ENCODE peak calls at places on chromosomes 11 and 22, in seven cellular contexts. One of them, this sample, is unnamed.

GRCh38 chr22:32824531-32825315 is 23.2 kb downstream of the TIMP3 start:
- DNase-seq in neural progenitor cell: no peak
- DNase-seq in neuronal stem cell: no peak
- DNase-seq in Karpas-422: no peak
- DNase-seq in PC-3: no peak
- DNase-seq in GM23248: no peak
- DNase-seq in fibroblast of lung: no peak
- DNase-seq in this sample: no peak

GRCh38 chr22:24994070-24994763 is 41.7 kb downstream of the KIAA1671 start:
- DNase-seq in neural progenitor cell: peak
- DNase-seq in neuronal stem cell: no peak
- DNase-seq in Karpas-422: no peak
- DNase-seq in PC-3: peak
- DNase-seq in GM23248: peak
- DNase-seq in fibroblast of lung: peak
- DNase-seq in this sample: no peak

GRCh38 chr11:23704183-23704582 is 792.7 kb upstream of the LUZP2 start:
- DNase-seq in neural progenitor cell: no peak
- DNase-seq in neuronal stem cell: no peak
- DNase-seq in Karpas-422: no peak
- DNase-seq in PC-3: no peak
- DNase-seq in GM23248: no peak
- DNase-seq in fibroblast of lung: no peak
- DNase-seq in this sample: no peak

GRCh38 chr11:64415996-64416728 is 57.2 kb downstream of the RPS6KA4 start:
- DNase-seq in neural progenitor cell: no peak
- DNase-seq in neuronal stem cell: no peak
- DNase-seq in Karpas-422: no peak
- DNase-seq in PC-3: no peak
- DNase-seq in GM23248: no peak
- DNase-seq in fibroblast of lung: no peak
- DNase-seq in this sample: peak

GRCh38 chr22:23715811-23716355 is 25.1 kb downstream of the RGL4 start:
- DNase-seq in neural progenitor cell: no peak
- DNase-seq in neuronal stem cell: no peak
- DNase-seq in Karpas-422: peak
- DNase-seq in PC-3: no peak
- DNase-seq in GM23248: no peak
- DNase-seq in fibroblast of lung: peak
- DNase-seq in this sample: no peak

GRCh38 chr11:67638535-67639437 is 777 bp downstream of the TBX10 start:
- DNase-seq in neural progenitor cell: no peak
- DNase-seq in neuronal stem cell: no peak
- DNase-seq in Karpas-422: no peak
- DNase-seq in PC-3: no peak
- DNase-seq in GM23248: no peak
- DNase-seq in fibroblast of lung: no peak
- DNase-seq in this sample: peak

GRCh38 chr11:69447786-69448185 is 33.7 kb upstream of the LINC01488 start:
- DNase-seq in neural progenitor cell: no peak
- DNase-seq in neuronal stem cell: no peak
- DNase-seq in Karpas-422: no peak
- DNase-seq in PC-3: peak
- DNase-seq in GM23248: peak
- DNase-seq in fibroblast of lung: no peak
- DNase-seq in this sample: peak

GRCh38 chr11:3959015-3959917 is 103.8 kb downstream of the STIM1 start:
- DNase-seq in neural progenitor cell: peak
- DNase-seq in neuronal stem cell: no peak
- DNase-seq in Karpas-422: peak
- DNase-seq in PC-3: peak
- DNase-seq in GM23248: peak
- DNase-seq in fibroblast of lung: peak
- DNase-seq in this sample: no peak

GRCh38 chr11:72534859-72535547 is 100.7 kb upstream of the CLPB start:
- DNase-seq in neural progenitor cell: peak
- DNase-seq in neuronal stem cell: no peak
- DNase-seq in Karpas-422: no peak
- DNase-seq in PC-3: peak
- DNase-seq in GM23248: peak
- DNase-seq in fibroblast of lung: peak
- DNase-seq in this sample: no peak

GRCh38 chr11:88016392-88017020 is 158.7 kb downstream of the RAB38 start:
- DNase-seq in neural progenitor cell: peak
- DNase-seq in neuronal stem cell: peak
- DNase-seq in Karpas-422: peak
- DNase-seq in PC-3: peak
- DNase-seq in GM23248: peak
- DNase-seq in fibroblast of lung: peak
- DNase-seq in this sample: no peak

GRCh38 chr22:45584121-45584570 is 81.5 kb downstream of the FBLN1 start:
- DNase-seq in neural progenitor cell: no peak
- DNase-seq in neuronal stem cell: no peak
- DNase-seq in Karpas-422: no peak
- DNase-seq in PC-3: no peak
- DNase-seq in GM23248: peak
- DNase-seq in fibroblast of lung: peak
- DNase-seq in this sample: peak

GRCh38 chr11:77088236-77089003 is 14.2 kb upstream of the OMP start:
- DNase-seq in neural progenitor cell: no peak
- DNase-seq in neuronal stem cell: no peak
- DNase-seq in Karpas-422: no peak
- DNase-seq in PC-3: peak
- DNase-seq in GM23248: no peak
- DNase-seq in fibroblast of lung: no peak
- DNase-seq in this sample: peak

GRCh38 chr11:108483163-108483562 is 15.0 kb downstream of the POGLUT3 start:
- DNase-seq in neural progenitor cell: no peak
- DNase-seq in neuronal stem cell: no peak
- DNase-seq in Karpas-422: no peak
- DNase-seq in PC-3: peak
- DNase-seq in GM23248: peak
- DNase-seq in fibroblast of lung: peak
- DNase-seq in this sample: no peak

GRCh38 chr11:7314811-7315604 is 63.3 kb downstream of the SYT9 start:
- DNase-seq in neural progenitor cell: peak
- DNase-seq in neuronal stem cell: no peak
- DNase-seq in Karpas-422: no peak
- DNase-seq in PC-3: no peak
- DNase-seq in GM23248: no peak
- DNase-seq in fibroblast of lung: no peak
- DNase-seq in this sample: no peak

GRCh38 chr11:33211588-33211987 is 45.6 kb upstream of the HIPK3 start:
- DNase-seq in neural progenitor cell: no peak
- DNase-seq in neuronal stem cell: no peak
- DNase-seq in Karpas-422: no peak
- DNase-seq in PC-3: no peak
- DNase-seq in GM23248: no peak
- DNase-seq in fibroblast of lung: no peak
- DNase-seq in this sample: no peak

GRCh38 chr11:73258104-73258684 is 13.9 kb upstream of the P2RY6 start:
- DNase-seq in neural progenitor cell: no peak
- DNase-seq in neuronal stem cell: no peak
- DNase-seq in Karpas-422: no peak
- DNase-seq in PC-3: no peak
- DNase-seq in GM23248: no peak
- DNase-seq in fibroblast of lung: no peak
- DNase-seq in this sample: no peak

GRCh38 chr22:50016988-50017700 is 4.6 kb upstream of the IL17REL start:
- DNase-seq in neural progenitor cell: peak
- DNase-seq in neuronal stem cell: no peak
- DNase-seq in Karpas-422: no peak
- DNase-seq in PC-3: no peak
- DNase-seq in GM23248: no peak
- DNase-seq in fibroblast of lung: peak
- DNase-seq in this sample: peak

GRCh38 chr22:50016308-50016987 is 3.9 kb upstream of the IL17REL start:
- DNase-seq in neural progenitor cell: peak
- DNase-seq in neuronal stem cell: no peak
- DNase-seq in Karpas-422: no peak
- DNase-seq in PC-3: no peak
- DNase-seq in GM23248: no peak
- DNase-seq in fibroblast of lung: no peak
- DNase-seq in this sample: peak

GRCh38 chr22:50014053-50014501 is 1.5 kb upstream of the IL17REL start:
- DNase-seq in neural progenitor cell: no peak
- DNase-seq in neuronal stem cell: no peak
- DNase-seq in Karpas-422: no peak
- DNase-seq in PC-3: no peak
- DNase-seq in GM23248: no peak
- DNase-seq in fibroblast of lung: no peak
- DNase-seq in this sample: peak

GRCh38 chr22:50015451-50016307 is 3.1 kb upstream of the IL17REL start:
- DNase-seq in neural progenitor cell: peak
- DNase-seq in neuronal stem cell: no peak
- DNase-seq in Karpas-422: no peak
- DNase-seq in PC-3: no peak
- DNase-seq in GM23248: no peak
- DNase-seq in fibroblast of lung: no peak
- DNase-seq in this sample: peak

GRCh38 chr22:50014655-50015401 is 2.3 kb upstream of the IL17REL start:
- DNase-seq in neural progenitor cell: peak
- DNase-seq in neuronal stem cell: no peak
- DNase-seq in Karpas-422: no peak
- DNase-seq in PC-3: no peak
- DNase-seq in GM23248: no peak
- DNase-seq in fibroblast of lung: no peak
- DNase-seq in this sample: peak
- H3K9ac ChIP-seq in neural progenitor cell: no peak
- H3K9ac ChIP-seq in neuronal stem cell: no peak
- H3K9ac ChIP-seq in Karpas-422: no peak
- H3K9ac ChIP-seq in PC-3: no peak
- H3K9ac ChIP-seq in GM23248: no peak
- H3K9ac ChIP-seq in fibroblast of lung: no peak
- H3K9ac ChIP-seq in this sample: no peak

DNA sequence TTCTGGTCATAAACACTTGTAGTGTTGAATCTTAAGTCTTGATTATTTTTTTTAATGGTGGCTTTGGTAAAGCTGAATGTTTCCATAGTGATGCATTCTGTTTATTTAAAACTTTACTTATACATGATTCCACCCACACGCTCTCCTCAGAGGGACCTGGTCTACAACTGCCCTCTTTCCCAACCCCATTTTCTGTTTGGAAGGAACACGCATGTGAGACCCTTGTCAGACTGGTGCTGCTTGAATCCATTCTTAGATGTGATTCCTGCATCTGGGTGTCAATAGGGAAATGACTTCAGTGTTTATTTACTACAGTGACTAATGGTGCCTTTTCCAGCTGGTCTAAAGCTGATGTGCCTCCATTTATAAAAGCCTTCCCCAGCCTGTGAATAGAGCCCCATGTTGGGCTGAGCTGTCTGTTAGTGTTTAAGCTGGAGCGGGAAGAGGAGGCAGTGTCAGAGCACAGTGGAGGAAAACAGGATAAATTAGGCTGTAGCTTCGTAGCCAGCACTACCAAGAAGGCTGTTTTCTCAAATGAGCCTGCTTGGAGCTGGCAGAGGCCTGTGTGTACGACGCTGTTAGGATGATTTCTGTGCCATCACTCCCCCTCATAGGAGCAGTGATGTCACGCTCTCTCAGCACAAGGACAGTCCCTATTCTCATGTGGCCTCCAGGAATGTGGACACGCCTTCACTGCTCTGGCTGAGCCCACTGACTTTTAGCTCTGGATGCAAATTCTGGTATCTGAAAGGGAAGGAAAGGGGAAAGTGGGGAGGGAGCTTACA is 18.9 kb upstream of the C11orf96 start:
- DNase-seq in neural progenitor cell: peak
- DNase-seq in neuronal stem cell: no peak
- DNase-seq in Karpas-422: no peak
- DNase-seq in PC-3: peak
- DNase-seq in GM23248: peak
- DNase-seq in fibroblast of lung: peak
- DNase-seq in this sample: peak
- H3K27ac ChIP-seq in neural progenitor cell: peak
- H3K27ac ChIP-seq in neuronal stem cell: peak
- H3K27ac ChIP-seq in Karpas-422: no peak
- H3K27ac ChIP-seq in PC-3: peak
- H3K27ac ChIP-seq in GM23248: peak
- H3K27ac ChIP-seq in fibroblast of lung: peak
- H3K27ac ChIP-seq in this sample: peak

GRCh38 chr11:116414357-116414756 is 358.4 kb downstream of the BUD13 start:
- DNase-seq in neural progenitor cell: no peak
- DNase-seq in neuronal stem cell: no peak
- DNase-seq in Karpas-422: no peak
- DNase-seq in PC-3: no peak
- DNase-seq in GM23248: no peak
- DNase-seq in fibroblast of lung: no peak
- DNase-seq in this sample: no peak
- H3K4me3 ChIP-seq in neural progenitor cell: no peak
- H3K4me3 ChIP-seq in neuronal stem cell: no peak
- H3K4me3 ChIP-seq in Karpas-422: no peak
- H3K4me3 ChIP-seq in PC-3: no peak
- H3K4me3 ChIP-seq in GM23248: no peak
- H3K4me3 ChIP-seq in fibroblast of lung: no peak
- H3K4me3 ChIP-seq in this sample: no peak

GRCh38 chr11:12043221-12043620 is 34.8 kb upstream of the DKK3 start:
- DNase-seq in neural progenitor cell: no peak
- DNase-seq in neuronal stem cell: no peak
- DNase-seq in Karpas-422: no peak
- DNase-seq in PC-3: no peak
- DNase-seq in GM23248: no peak
- DNase-seq in fibroblast of lung: no peak
- DNase-seq in this sample: no peak
- H3K9ac ChIP-seq in neural progenitor cell: no peak
- H3K9ac ChIP-seq in neuronal stem cell: no peak
- H3K9ac ChIP-seq in Karpas-422: no peak
- H3K9ac ChIP-seq in PC-3: peak
- H3K9ac ChIP-seq in GM23248: peak
- H3K9ac ChIP-seq in fibroblast of lung: no peak
- H3K9ac ChIP-seq in this sample: no peak

GRCh38 chr22:39336411-39336810 is 13.4 kb upstream of the SYNGR1 start:
- DNase-seq in neural progenitor cell: no peak
- DNase-seq in neuronal stem cell: no peak
- DNase-seq in Karpas-422: no peak
- DNase-seq in PC-3: no peak
- DNase-seq in GM23248: no peak
- DNase-seq in fibroblast of lung: no peak
- DNase-seq in this sample: no peak

GRCh38 chr22:39345231-39345630 is 4.6 kb upstream of the SYNGR1 start:
- DNase-seq in neural progenitor cell: no peak
- DNase-seq in neuronal stem cell: no peak
- DNase-seq in Karpas-422: no peak
- DNase-seq in PC-3: no peak
- DNase-seq in GM23248: no peak
- DNase-seq in fibroblast of lung: no peak
- DNase-seq in this sample: no peak

GRCh38 chr22:39344046-39344390 is 5.8 kb upstream of the SYNGR1 start:
- DNase-seq in neural progenitor cell: no peak
- DNase-seq in neuronal stem cell: no peak
- DNase-seq in Karpas-422: no peak
- DNase-seq in PC-3: no peak
- DNase-seq in GM23248: no peak
- DNase-seq in fibroblast of lung: no peak
- DNase-seq in this sample: no peak

GRCh38 chr22:39343259-39344045 is 6.3 kb upstream of the SYNGR1 start:
- DNase-seq in neural progenitor cell: peak
- DNase-seq in neuronal stem cell: no peak
- DNase-seq in Karpas-422: peak
- DNase-seq in PC-3: peak
- DNase-seq in GM23248: peak
- DNase-seq in fibroblast of lung: peak
- DNase-seq in this sample: no peak

GRCh38 chr22:39341179-39341578 is 8.6 kb upstream of the SYNGR1 start:
- DNase-seq in neural progenitor cell: no peak
- DNase-seq in neuronal stem cell: no peak
- DNase-seq in Karpas-422: no peak
- DNase-seq in PC-3: no peak
- DNase-seq in GM23248: no peak
- DNase-seq in fibroblast of lung: no peak
- DNase-seq in this sample: no peak
- H3K27ac ChIP-seq in neural progenitor cell: peak
- H3K27ac ChIP-seq in neuronal stem cell: no peak
- H3K27ac ChIP-seq in Karpas-422: no peak
- H3K27ac ChIP-seq in PC-3: no peak
- H3K27ac ChIP-seq in GM23248: no peak
- H3K27ac ChIP-seq in fibroblast of lung: no peak
- H3K27ac ChIP-seq in this sample: no peak

This sample was measured in kidney.